ENCODE peak calls at places on chromosomes 6 and 20, in ten cellular contexts. H, W, Q, N, E, R, T, Y, C and A are unnamed samples. For H3K4me1 and H3K36me3, the result is how much of the 10 kb centered on the place peaks cover.

GRCh38 chr20:10670521-10671220 is 3.1 kb downstream of the JAG1 start:
- DNase-seq in H (no peak), W (no peak), Q (no peak), N (no peak), E (no peak), R (no peak), T (no peak), Y (no peak), C (no peak), A (no peak)

GRCh38 chr6:157558049-157558448 is 177.1 kb downstream of the ZDHHC14 start:
- DNase-seq in H (no peak), W (no peak), Q (no peak), N (peak), E (no peak), R (no peak), T (no peak), Y (no peak), C (peak), A (no peak)

GRCh38 chr6:747921-748320 is 55.0 kb upstream of the EXOC2 start:
- DNase-seq in H (no peak), W (no peak), Q (no peak), N (no peak), E (no peak), R (no peak), T (no peak), Y (no peak), C (no peak), A (no peak)

GRCh38 chr6:49552596-49552995 is 2.1 kb downstream of the C6orf141 start:
- DNase-seq in H (no peak), W (no peak), Q (no peak), N (no peak), E (no peak), R (no peak), T (no peak), Y (no peak), C (no peak), A (no peak)

GRCh38 chr20:19987046-19987445 is 30.1 kb upstream of the NAA20 start:
- DNase-seq in H (no peak), W (no peak), Q (no peak), N (no peak), E (no peak), R (no peak), T (no peak), Y (no peak), C (no peak), A (no peak)

GRCh38 chr6:116572162-116572561 is 858 bp downstream of the RWDD1 start:
- DNase-seq in H (no peak), W (no peak), Q (no peak), N (no peak), E (no peak), R (no peak), T (no peak), Y (no peak), C (no peak), A (no peak)

GRCh38 chr20:50146732-50147662 is 6.5 kb downstream of the PEDS1 start:
- DNase-seq in H (no peak), W (no peak), Q (peak), N (no peak), E (peak), R (peak), T (peak), Y (peak), C (no peak), A (no peak)

GRCh38 chr20:46709459-46710148 is at the start of gene SLC2A10:
- DNase-seq in H (peak), W (peak), Q (peak), N (peak), E (no peak), R (peak), T (peak), Y (no peak), C (peak), A (no peak)

GRCh38 chr6:5723905-5724691 is 282.6 kb downstream of the NRN1 start:
- DNase-seq in H (no peak), W (no peak), Q (no peak), N (no peak), E (no peak), R (no peak), T (no peak), Y (peak), C (peak), A (no peak)
- H3K4me1 ChIP-seq in H (under half), W (under half), Q (under half), N (under half), E (under half), R (under half), T (under half), Y (under half), C (under half), A (under half)

GRCh38 chr6:17758113-17758512 is 51.4 kb upstream of the NUP153 start:
- DNase-seq in H (no peak), W (no peak), Q (no peak), N (no peak), E (no peak), R (no peak), T (no peak), Y (no peak), C (no peak), A (no peak)

GRCh38 chr6:17768388-17768787 is 61.7 kb upstream of the NUP153 start:
- DNase-seq in H (no peak), W (no peak), Q (no peak), N (peak), E (no peak), R (no peak), T (no peak), Y (no peak), C (peak), A (no peak)

DNA sequence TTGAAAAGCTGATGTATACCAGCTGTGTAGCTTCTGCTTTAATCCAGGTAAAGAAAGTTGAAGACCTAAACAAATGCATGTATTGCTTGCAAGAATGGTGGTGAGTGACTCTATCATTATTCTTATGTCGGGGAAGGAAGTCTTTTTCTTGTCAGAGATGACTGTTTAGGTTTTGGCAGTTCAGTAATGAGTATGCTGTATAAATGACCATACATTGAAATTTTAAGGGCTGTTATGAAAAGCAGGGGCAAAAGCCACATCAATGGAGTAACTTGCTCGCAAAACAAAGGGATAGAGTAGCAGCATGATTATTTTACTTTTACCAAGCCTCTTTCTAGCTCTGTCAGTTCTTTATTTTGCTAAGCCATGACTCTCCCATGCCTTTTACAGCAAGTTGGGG is 55.9 kb upstream of the NUP153 start:
- DNase-seq in H (no peak), W (no peak), Q (no peak), N (no peak), E (no peak), R (no peak), T (no peak), Y (no peak), C (no peak), A (no peak)
- H3K36me3 ChIP-seq in H (under half), W (under half), Q (under half), N (under half), E (under half), R (half or more), T (under half), Y (under half), C (under half), A (under half)

GRCh38 chr6:37503486-37503980 is 3.8 kb upstream of the CCDC167 start:
- DNase-seq in H (no peak), W (no peak), Q (no peak), N (no peak), E (no peak), R (no peak), T (no peak), Y (no peak), C (no peak), A (no peak)
- H3K4me1 ChIP-seq in H (under half), W (under half), Q (under half), N (under half), E (half or more), R (under half), T (under half), Y (under half), C (under half), A (under half)

GRCh38 chr20:59623583-59623982 is 19.2 kb downstream of the PHACTR3 start:
- DNase-seq in H (no peak), W (no peak), Q (no peak), N (no peak), E (no peak), R (no peak), T (no peak), Y (no peak), C (no peak), A (no peak)
- H3K36me3 ChIP-seq in H (under half), W (under half), Q (under half), N (under half), E (under half), R (under half), T (under half), Y (under half), C (under half), A (under half)

GRCh38 chr6:11214911-11215310 is 17.6 kb downstream of the NEDD9 start:
- DNase-seq in H (no peak), W (no peak), Q (no peak), N (no peak), E (no peak), R (no peak), T (no peak), Y (no peak), C (no peak), A (no peak)
- H3K4me1 ChIP-seq in H (under half), W (half or more), Q (half or more), N (under half), E (under half), R (half or more), T (half or more), Y (under half), C (under half), A (under half)

GRCh38 chr6:146017672-146018071 is 11.2 kb upstream of the GRM1 start:
- DNase-seq in H (no peak), W (no peak), Q (no peak), N (no peak), E (no peak), R (no peak), T (no peak), Y (no peak), C (no peak), A (no peak)
- H3K36me3 ChIP-seq in H (under half), W (under half), Q (under half), N (under half), E (under half), R (under half), T (under half), Y (under half), C (under half), A (under half)

GRCh38 chr6:2805031-2805430 is 36.6 kb downstream of the SERPINB1 start:
- DNase-seq in H (no peak), W (no peak), Q (no peak), N (no peak), E (no peak), R (peak), T (no peak), Y (no peak), C (no peak), A (no peak)
- H3K4me1 ChIP-seq in H (under half), W (half or more), Q (under half), N (under half), E (under half), R (under half), T (under half), Y (under half), C (under half), A (under half)

GRCh38 chr20:32213870-32214269 is 6.2 kb downstream of the POFUT1 start:
- DNase-seq in H (no peak), W (no peak), Q (no peak), N (no peak), E (no peak), R (no peak), T (no peak), Y (no peak), C (no peak), A (no peak)

GRCh38 chr20:32215729-32216128 is 8.0 kb downstream of the POFUT1 start:
- DNase-seq in H (no peak), W (no peak), Q (no peak), N (no peak), E (no peak), R (no peak), T (no peak), Y (no peak), C (no peak), A (no peak)

GRCh38 chr20:32218156-32218900 is 10.6 kb downstream of the POFUT1 start:
- DNase-seq in H (no peak), W (no peak), Q (no peak), N (no peak), E (no peak), R (no peak), T (no peak), Y (no peak), C (no peak), A (no peak)

GRCh38 chr20:32216396-32217142 is 8.9 kb downstream of the POFUT1 start:
- DNase-seq in H (no peak), W (no peak), Q (no peak), N (no peak), E (no peak), R (no peak), T (no peak), Y (no peak), C (no peak), A (no peak)

DNA sequence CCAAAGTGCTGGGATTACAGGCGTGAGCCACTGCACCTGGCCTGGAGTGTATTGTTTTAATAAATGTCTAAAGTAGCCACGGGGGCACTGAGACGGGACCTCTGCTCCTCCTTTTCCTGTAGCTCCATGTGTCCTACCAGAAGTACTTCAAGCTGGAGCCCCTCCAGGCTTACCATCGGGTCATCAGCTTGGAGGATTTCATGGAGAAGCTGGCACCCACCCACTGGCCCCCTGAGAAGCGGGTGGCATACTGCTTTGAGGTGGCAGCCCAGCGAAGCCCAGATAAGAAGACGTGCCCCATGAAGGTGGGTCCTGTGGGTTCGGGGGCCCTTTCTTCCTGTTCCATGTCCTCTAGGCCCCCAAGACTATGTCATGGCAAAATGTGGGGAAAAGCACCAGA is 7.5 kb downstream of the POFUT1 start:
- DNase-seq in H (no peak), W (no peak), Q (no peak), N (no peak), E (no peak), R (no peak), T (no peak), Y (no peak), C (no peak), A (no peak)
- H3K36me3 ChIP-seq in H (under half), W (under half), Q (under half), N (under half), E (under half), R (under half), T (under half), Y (under half), C (half or more), A (under half)

GRCh38 chr20:49052334-49052733 is 6.2 kb downstream of the CSE1L start:
- DNase-seq in H (no peak), W (no peak), Q (no peak), N (no peak), E (no peak), R (no peak), T (no peak), Y (no peak), C (no peak), A (no peak)

GRCh38 chr20:49054032-49054643 is 8.0 kb downstream of the CSE1L start:
- DNase-seq in H (no peak), W (no peak), Q (no peak), N (no peak), E (no peak), R (no peak), T (no peak), Y (no peak), C (no peak), A (no peak)
- H3K4me1 ChIP-seq in H (under half), W (under half), Q (under half), N (under half), E (under half), R (under half), T (under half), Y (under half), C (under half), A (under half)

GRCh38 chr20:35496481-35496880 is 33.0 kb downstream of the C20orf173 start:
- DNase-seq in H (no peak), W (no peak), Q (no peak), N (no peak), E (no peak), R (no peak), T (no peak), Y (no peak), C (no peak), A (no peak)
- H3K36me3 ChIP-seq in H (under half), W (half or more), Q (under half), N (under half), E (half or more), R (half or more), T (under half), Y (under half), C (under half), A (under half)